ENCODE peak calls at places on chromosome 22, in six cellular contexts. U is HCT116, H is SK-N-SH, R is HepG2, G is GM12878, C is H1. Q is an unnamed sample.

GRCh38 chr22:40247976-40248375 is 70.3 kb downstream of the TNRC6B start:
- DNase-seq in R (no peak), U (no peak), C (no peak), H (no peak), G (no peak), Q (no peak)

GRCh38 chr22:39938509-39938908 is 21.7 kb upstream of the TMA7B start:
- DNase-seq in H (no peak), U (no peak), C (no peak), R (no peak), G (no peak), Q (no peak)

GRCh38 chr22:29480512-29481264 is 670 bp downstream of the NEFH start:
- DNase-seq in C (peak; percentile 81), R (no peak), G (peak; percentile 11), U (no peak), H (peak; percentile 96), Q (no peak)

GRCh38 chr22:27429476-27429875 is 372.1 kb downstream of the MN1 start:
- DNase-seq in H (no peak), G (no peak), R (no peak), C (no peak), U (no peak), Q (no peak)

GRCh38 chr22:23240639-23241389 is 60.5 kb downstream of the BCR start:
- DNase-seq in R (no peak), G (no peak), U (no peak), C (no peak), H (peak; percentile 57), Q (peak; percentile 45)

GRCh38 chr22:27032121-27032761 is 374.9 kb downstream of the MIAT start:
- DNase-seq in C (peak; percentile 81), R (no peak), G (no peak), H (peak; percentile 85), U (no peak), Q (peak; percentile 27)

GRCh38 chr22:19434829-19435580 is 2.7 kb downstream of the MRPL40 start:
- DNase-seq in U (no peak), C (no peak), R (no peak), H (no peak), G (no peak), Q (no peak)

GRCh38 chr22:42280836-42281235 is 10.4 kb upstream of the TCF20 start:
- DNase-seq in U (no peak), R (no peak), H (no peak), G (no peak), C (no peak), Q (no peak)

GRCh38 chr22:39486951-39487825 is 14.9 kb upstream of the MIEF1 start:
- DNase-seq in G (no peak), U (no peak), H (no peak), R (no peak), C (no peak), Q (no peak)

GRCh38 chr22:29813563-29813962 is 24.5 kb downstream of the ASCC2 start:
- DNase-seq in R (no peak), U (peak; percentile 7), G (no peak), C (no peak), H (no peak), Q (no peak)

GRCh38 chr22:37448521-37449150 is 21.4 kb upstream of the ELFN2 start:
- DNase-seq in C (no peak), H (no peak), R (no peak), G (no peak), U (no peak), Q (no peak)

GRCh38 chr22:42754658-42755057 is 34.0 kb upstream of the A4GALT start:
- DNase-seq in C (no peak), R (peak; percentile 94), H (no peak), U (no peak), G (no peak), Q (no peak)

GRCh38 chr22:29830585-29830984 is 7.5 kb downstream of the ASCC2 start:
- DNase-seq in U (no peak), C (no peak), R (no peak), G (no peak), H (no peak), Q (no peak)

GRCh38 chr22:33952776-33953175 is 32.5 kb upstream of the LARGE1 start:
- DNase-seq in R (no peak), H (no peak), U (no peak), C (no peak), G (no peak), Q (no peak)

GRCh38 chr22:42757475-42757874 is 36.8 kb upstream of the A4GALT start:
- DNase-seq in H (no peak), G (no peak), U (no peak), R (no peak), C (peak; percentile 62), Q (no peak)

GRCh38 chr22:22687638-22688500 is 43.5 kb downstream of the GGTLC2 start:
- DNase-seq in R (peak; percentile 43), U (no peak), C (no peak), H (peak; percentile 60), G (no peak), Q (peak; percentile 64)

GRCh38 chr22:21941921-21942320 is 10.7 kb downstream of the PPM1F start:
- DNase-seq in U (no peak), G (no peak), R (no peak), C (no peak), H (no peak), Q (no peak)

GRCh38 chr22:26287382-26288228 is 118.3 kb downstream of the SEZ6L start:
- DNase-seq in H (no peak), G (no peak), C (no peak), R (no peak), U (no peak), Q (no peak)

GRCh38 chr22:29477919-29478318 is 2.1 kb upstream of the NEFH start:
- DNase-seq in C (no peak), G (no peak), R (no peak), U (no peak), H (peak; percentile 53), Q (peak; percentile 43)

GRCh38 chr22:33640900-33641299 is 279.4 kb downstream of the LARGE1 start:
- DNase-seq in U (no peak), G (no peak), R (no peak), C (peak; percentile 48), H (no peak), Q (no peak)

GRCh38 chr22:50608996-50609395 is 8.4 kb downstream of the MAPK8IP2 start:
- DNase-seq in C (no peak), G (no peak), H (no peak), R (no peak), U (no peak), Q (no peak)

GRCh38 chr22:30823015-30823370 is 128.3 kb downstream of the OSBP2 start:
- DNase-seq in R (no peak), G (no peak), H (peak; percentile 74), U (no peak), C (no peak), Q (peak; percentile 42)

GRCh38 chr22:47163481-47163875 is 401.0 kb downstream of the TBC1D22A start:
- DNase-seq in C (no peak), U (no peak), R (no peak), G (no peak), H (no peak), Q (no peak)

GRCh38 chr22:47161631-47162030 is 399.2 kb downstream of the TBC1D22A start:
- DNase-seq in G (no peak), H (no peak), R (no peak), U (no peak), C (no peak), Q (no peak)

GRCh38 chr22:47163876-47164513 is 401.5 kb downstream of the TBC1D22A start:
- DNase-seq in U (no peak), H (no peak), C (no peak), R (no peak), G (no peak), Q (no peak)

GRCh38 chr22:47164514-47165337 is 402.3 kb downstream of the TBC1D22A start:
- DNase-seq in G (no peak), R (peak; percentile 71), C (no peak), U (no peak), H (no peak), Q (no peak)

DNA sequence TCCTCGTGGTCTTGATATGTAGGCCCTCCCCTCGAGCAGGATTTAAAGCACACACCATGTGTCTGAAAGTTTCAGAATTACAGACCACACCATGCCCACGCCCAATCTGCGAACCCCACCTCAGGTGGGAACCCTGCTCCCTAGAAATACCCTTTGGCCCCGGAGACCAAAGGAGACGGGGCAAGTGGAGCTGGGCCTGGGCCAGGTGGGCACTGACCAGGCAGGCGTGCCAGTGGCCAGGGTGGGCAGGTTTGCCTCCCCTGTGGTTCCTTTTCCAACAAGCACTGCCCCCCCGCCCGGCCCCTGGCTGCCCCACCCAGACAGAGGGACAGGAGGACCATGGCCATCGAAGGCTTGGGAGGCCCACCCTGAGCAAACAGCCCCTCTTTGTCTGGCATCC is 400.4 kb downstream of the TBC1D22A start:
- DNase-seq in R (no peak), C (no peak), H (no peak), U (no peak), G (no peak), Q (no peak)
- TF ChIP-seq JUND in R (no peak), C (no peak), H (no peak), U (no peak), G (no peak), Q (no peak)

DNA sequence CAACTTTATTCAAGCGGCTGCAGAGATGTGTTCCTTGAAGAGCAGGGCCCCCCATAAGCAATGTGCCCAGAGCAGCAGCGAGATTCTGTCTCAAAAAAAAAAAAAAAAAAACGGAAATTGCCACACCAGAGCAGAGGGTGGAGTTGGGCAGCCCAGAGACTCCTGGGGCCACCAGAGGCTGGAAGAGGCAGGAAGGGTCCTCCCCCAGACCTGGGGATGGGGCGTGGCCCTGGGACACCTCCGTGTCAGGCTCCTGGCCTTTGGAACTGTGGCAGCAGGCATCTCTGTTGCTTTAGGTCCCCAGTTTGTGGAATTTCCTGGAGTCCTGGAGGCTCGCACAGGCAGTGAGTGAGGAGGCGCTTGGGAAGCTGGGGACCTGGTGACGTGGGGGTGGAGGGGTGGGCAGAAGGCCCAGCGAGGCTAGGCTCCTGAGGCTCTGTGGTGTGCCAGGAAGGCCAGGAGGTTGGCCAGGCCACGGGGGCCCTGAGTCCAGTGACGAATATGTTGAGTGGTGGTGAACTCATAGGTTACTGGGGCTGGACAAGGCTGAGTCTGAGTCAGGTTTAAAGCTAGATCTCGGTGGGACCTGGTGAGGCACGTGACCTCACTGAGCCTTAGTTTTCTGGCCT is 735.6 kb downstream of the BRD1 start:
- DNase-seq in C (no peak), H (no peak), G (no peak), R (no peak), U (no peak), Q (no peak)
- TF ChIP-seq JUND in C (no peak), H (no peak), G (no peak), R (no peak), U (no peak), Q (no peak)

GRCh38 chr22:45292675-45293402 is 8.1 kb downstream of the UPK3A start:
- DNase-seq in H (no peak), R (no peak), G (no peak), U (no peak), C (no peak), Q (no peak)

GRCh38 chr22:45286854-45287551 is 2.3 kb downstream of the UPK3A start:
- DNase-seq in H (no peak), G (no peak), R (peak; percentile 78), C (no peak), U (no peak), Q (no peak)

GRCh38 chr22:45291061-45291930 is 6.5 kb downstream of the UPK3A start:
- DNase-seq in H (no peak), U (no peak), G (no peak), C (no peak), R (no peak), Q (no peak)

GRCh38 chr22:45291931-45292290 is 7.2 kb downstream of the UPK3A start:
- DNase-seq in R (no peak), H (no peak), C (no peak), G (no peak), U (no peak), Q (no peak)

GRCh38 chr22:45290410-45290936 is 5.7 kb downstream of the UPK3A start:
- DNase-seq in U (peak; percentile 64), G (no peak), H (no peak), C (no peak), R (no peak), Q (peak; percentile 73)
- TF ChIP-seq JUND in U (no peak), G (no peak), H (no peak), C (no peak), R (no peak), Q (no peak)

GRCh38 chr22:47609653-47610052 is 847.2 kb downstream of the TBC1D22A start:
- DNase-seq in G (no peak), R (no peak), H (no peak), U (no peak), C (no peak), Q (no peak)
- TF ChIP-seq JUND in G (no peak), R (no peak), H (no peak), U (no peak), C (no peak), Q (no peak)

Q was measured in T47D.